ENCODE peak calls at places on chromosomes 4 and X, in five cellular contexts. V, H, Q, E and A are unnamed samples. For H3K9me3, the result is how much of the 10 kb centered on the place peaks cover.

GRCh38 chr4:74501579-74501978 is 56.6 kb downstream of the AREG start:
- DNase-seq in V (no peak), H (no peak), Q (no peak), E (peak), A (no peak)

GRCh38 chrX:41863343-41864203 is 59.8 kb downstream of the CASK start:
- DNase-seq in V (no peak), H (no peak), Q (peak), E (no peak), A (no peak)

GRCh38 chrX:53435997-53436396 is 1.8 kb upstream of the HSD17B10 start:
- DNase-seq in V (no peak), H (peak), Q (peak), E (peak), A (peak)

GRCh38 chr4:66927937-66928336 is 617.4 kb downstream of the CENPC start:
- DNase-seq in V (no peak), H (no peak), Q (no peak), E (peak), A (no peak)

GRCh38 chr4:80202190-80202711 is 4.9 kb downstream of the PRDM8 start:
- DNase-seq in V (no peak), H (peak), Q (no peak), E (peak), A (peak)

GRCh38 chr4:30755306-30755705 is 35.1 kb downstream of the PCDH7 start:
- DNase-seq in V (no peak), H (no peak), Q (no peak), E (no peak), A (no peak)

GRCh38 chr4:60721680-60722079 is 478.4 kb upstream of the ADGRL3 start:
- DNase-seq in V (no peak), H (no peak), Q (no peak), E (no peak), A (no peak)

GRCh38 chr4:152494020-152494419 is 41.9 kb downstream of the FBXW7 start:
- DNase-seq in V (no peak), H (no peak), Q (no peak), E (no peak), A (no peak)

GRCh38 chrX:53684415-53685192 is 1.9 kb downstream of the HUWE1 start:
- DNase-seq in V (no peak), H (no peak), Q (peak), E (no peak), A (no peak)

GRCh38 chrX:149987613-149988012 is 49.3 kb upstream of the EOLA2 start:
- DNase-seq in V (no peak), H (no peak), Q (peak), E (no peak), A (no peak)

GRCh38 chr4:103002551-103002950 is 17.0 kb downstream of the SLC9B1 start:
- DNase-seq in V (no peak), H (no peak), Q (no peak), E (peak), A (no peak)

GRCh38 chr4:83075696-83076095 is 38.8 kb downstream of the PLAC8 start:
- DNase-seq in V (no peak), H (no peak), Q (no peak), E (peak), A (no peak)

GRCh38 chr4:169210516-169211108 is 60.1 kb downstream of the SH3RF1 start:
- DNase-seq in V (no peak), H (no peak), Q (no peak), E (no peak), A (no peak)

GRCh38 chr4:105473340-105474109 is at the start of gene PPA2:
- DNase-seq in V (peak), H (peak), Q (peak), E (peak), A (peak)

GRCh38 chrX:8647176-8647575 is 84.8 kb downstream of the ANOS1 start:
- DNase-seq in V (no peak), H (no peak), Q (no peak), E (peak), A (no peak)

GRCh38 chr4:144615182-144615581 is 30.8 kb upstream of the HHIP start:
- DNase-seq in V (no peak), H (no peak), Q (no peak), E (peak), A (no peak)

GRCh38 chrX:8724176-8724757 is 7.7 kb downstream of the ANOS1 start:
- DNase-seq in V (no peak), H (no peak), Q (peak), E (no peak), A (no peak)

GRCh38 chr4:42574873-42575272 is 82.0 kb downstream of the ATP8A1 start:
- DNase-seq in V (no peak), H (no peak), Q (no peak), E (no peak), A (no peak)

GRCh38 chr4:139975830-139976272 is 178.1 kb downstream of the MAML3 start:
- DNase-seq in V (no peak), H (no peak), Q (no peak), E (no peak), A (no peak)

GRCh38 chrX:3584415-3584996 is 128.9 kb downstream of the PRKX start:
- DNase-seq in V (no peak), H (no peak), Q (no peak), E (no peak), A (no peak)

GRCh38 chrX:150605603-150606002 is 37.2 kb downstream of the MTM1 start:
- DNase-seq in V (no peak), H (no peak), Q (no peak), E (no peak), A (no peak)

GRCh38 chr4:140100771-140101170 is 53.2 kb downstream of the MAML3 start:
- DNase-seq in V (no peak), H (no peak), Q (no peak), E (peak), A (no peak)

GRCh38 chrX:18119856-18120255 is 100.8 kb downstream of the BEND2 start:
- DNase-seq in V (no peak), H (no peak), Q (no peak), E (no peak), A (no peak)

GRCh38 chr4:80070880-80071620 is 2.0 kb downstream of the ANTXR2 start:
- DNase-seq in V (no peak), H (no peak), Q (no peak), E (peak), A (no peak)

GRCh38 chrX:110282922-110283321 is 35.0 kb downstream of the AMMECR1 start:
- DNase-seq in V (no peak), H (no peak), Q (no peak), E (no peak), A (no peak)
- H3K9me3 ChIP-seq in V (under half), H (under half), Q (under half), E (under half), A (under half)

GRCh38 chr4:24915121-24915922 is 2.5 kb upstream of the CCDC149 start:
- DNase-seq in V (no peak), H (no peak), Q (no peak), E (no peak), A (no peak)

GRCh38 chr4:24914460-24914859 is 1.6 kb upstream of the CCDC149 start:
- DNase-seq in V (no peak), H (no peak), Q (no peak), E (no peak), A (no peak)

GRCh38 chr4:24913099-24913445 is 230 bp upstream of the CCDC149 start:
- DNase-seq in V (no peak), H (no peak), Q (no peak), E (no peak), A (no peak)

GRCh38 chr4:24912252-24913098 is at the start of gene CCDC149:
- DNase-seq in V (no peak), H (no peak), Q (no peak), E (peak), A (peak)

GRCh38 chr4:24910504-24910903 is 2.3 kb downstream of the CCDC149 start:
- DNase-seq in V (no peak), H (no peak), Q (no peak), E (peak), A (no peak)
- H3K9me3 ChIP-seq in V (under half), H (under half), Q (under half), E (under half), A (under half)

DNA sequence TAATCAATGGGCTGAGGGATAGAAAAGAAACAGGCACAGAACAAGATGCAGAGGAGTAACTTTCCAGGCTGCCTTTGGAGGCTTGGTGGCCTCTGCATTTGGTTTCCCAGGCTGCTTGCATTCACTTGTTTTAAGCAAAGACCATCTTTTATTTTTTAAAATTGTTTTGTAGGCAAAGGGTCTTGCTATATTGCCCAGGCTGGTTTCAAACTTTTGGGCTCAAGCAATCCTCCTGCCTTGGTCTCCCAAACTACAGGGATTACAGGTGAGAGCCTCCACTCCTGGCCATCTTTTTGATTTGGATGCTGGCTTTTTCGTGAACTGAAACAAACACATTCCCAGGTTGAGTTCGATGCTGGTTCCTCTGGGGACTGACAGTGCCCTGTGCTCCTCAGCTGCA is 74.1 kb downstream of the SLC9A6 start:
- DNase-seq in V (no peak), H (peak), Q (no peak), E (no peak), A (no peak)
- H3K9me3 ChIP-seq in V (under half), H (under half), Q (under half), E (under half), A (under half)

DNA sequence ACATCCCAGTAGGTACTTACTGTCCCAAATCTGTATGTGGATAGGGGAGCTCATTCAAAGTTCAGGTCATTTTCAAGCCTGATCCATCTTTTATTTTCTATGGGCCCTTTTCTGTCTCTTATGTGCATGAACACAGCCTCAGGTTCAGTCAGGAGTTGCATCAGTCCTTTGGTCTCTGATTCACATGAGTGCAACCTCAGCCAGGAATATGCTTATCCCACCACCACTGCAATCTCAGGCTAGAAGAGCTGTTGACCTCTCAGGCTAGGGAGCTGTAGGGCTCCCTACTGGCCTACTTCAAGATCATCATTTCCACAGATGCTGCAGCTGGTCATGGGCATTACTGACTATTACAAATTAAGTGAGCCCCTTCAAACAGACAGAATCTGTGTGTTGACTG is 27.2 kb downstream of the AASDH start:
- DNase-seq in V (no peak), H (no peak), Q (no peak), E (no peak), A (no peak)
- H3K9me3 ChIP-seq in V (under half), H (under half), Q (under half), E (under half), A (under half)

DNA sequence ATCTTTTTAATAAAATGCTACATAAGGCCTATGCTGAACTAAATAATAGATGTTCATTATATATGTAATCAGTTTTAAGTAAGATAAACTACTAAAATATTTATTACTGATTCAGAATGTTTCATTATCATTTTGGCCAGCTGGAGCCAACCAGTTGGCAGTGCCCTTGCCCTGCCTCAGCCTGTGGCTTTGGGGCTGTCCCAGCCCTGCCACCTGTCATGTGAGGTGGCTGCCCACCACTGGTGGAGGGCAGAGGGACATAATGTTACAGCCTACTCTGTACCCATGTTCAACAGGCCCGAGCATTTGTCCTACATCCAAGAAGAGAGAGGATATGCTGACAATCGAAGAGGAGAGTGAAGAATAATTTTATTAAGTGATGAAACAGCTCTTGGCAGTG is 422.2 kb downstream of the SPIN4 start:
- DNase-seq in V (no peak), H (no peak), Q (no peak), E (no peak), A (no peak)
- H3K9me3 ChIP-seq in V (under half), H (under half), Q (under half), E (under half), A (under half)

GRCh38 chrX:76657499-76657898 is 230.0 kb downstream of the MAGEE1 start:
- DNase-seq in V (no peak), H (no peak), Q (no peak), E (no peak), A (no peak)
- H3K9me3 ChIP-seq in V (under half), H (under half), Q (under half), E (under half), A (under half)

GRCh38 chr4:21139327-21139726 is 439.1 kb downstream of the PACRGL start:
- DNase-seq in V (no peak), H (no peak), Q (no peak), E (no peak), A (no peak)

GRCh38 chr4:21130606-21131005 is 430.3 kb downstream of the PACRGL start:
- DNase-seq in V (no peak), H (no peak), Q (no peak), E (no peak), A (no peak)

GRCh38 chr4:21134994-21135393 is 434.7 kb downstream of the PACRGL start:
- DNase-seq in V (no peak), H (no peak), Q (peak), E (peak), A (no peak)

DNA sequence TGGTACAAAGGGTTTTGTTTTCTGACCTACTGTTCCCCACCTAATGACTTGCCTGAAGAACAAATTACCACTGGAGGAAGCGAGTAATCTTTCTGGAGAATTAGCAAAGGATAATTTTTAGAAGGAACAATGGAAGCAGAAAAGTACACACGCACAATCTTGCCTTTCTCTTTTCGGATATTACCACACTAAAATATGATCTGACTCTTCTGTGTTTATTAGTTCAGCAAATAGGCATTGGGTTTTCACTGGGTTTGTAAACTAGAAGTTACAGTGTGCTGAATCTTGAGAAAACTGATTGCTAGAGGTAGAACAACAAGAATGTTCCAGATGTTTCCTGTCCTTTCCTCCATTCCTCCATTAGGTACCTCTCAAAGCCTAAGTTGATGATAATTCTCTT is 436.0 kb downstream of the PACRGL start:
- DNase-seq in V (no peak), H (no peak), Q (no peak), E (no peak), A (no peak)
- H3K9me3 ChIP-seq in V (under half), H (under half), Q (under half), E (under half), A (under half)

GRCh38 chrX:47448165-47448806 is 34.7 kb downstream of the ZNF41 start:
- DNase-seq in V (no peak), H (no peak), Q (no peak), E (no peak), A (no peak)

GRCh38 chrX:47452112-47452511 is 30.9 kb downstream of the ZNF41 start:
- DNase-seq in V (no peak), H (no peak), Q (no peak), E (no peak), A (no peak)

GRCh38 chrX:47446971-47447370 is 36.1 kb downstream of the ZNF41 start:
- DNase-seq in V (no peak), H (no peak), Q (no peak), E (no peak), A (no peak)

GRCh38 chrX:47446431-47446830 is 36.6 kb downstream of the ZNF41 start:
- DNase-seq in V (no peak), H (no peak), Q (no peak), E (no peak), A (no peak)

DNA sequence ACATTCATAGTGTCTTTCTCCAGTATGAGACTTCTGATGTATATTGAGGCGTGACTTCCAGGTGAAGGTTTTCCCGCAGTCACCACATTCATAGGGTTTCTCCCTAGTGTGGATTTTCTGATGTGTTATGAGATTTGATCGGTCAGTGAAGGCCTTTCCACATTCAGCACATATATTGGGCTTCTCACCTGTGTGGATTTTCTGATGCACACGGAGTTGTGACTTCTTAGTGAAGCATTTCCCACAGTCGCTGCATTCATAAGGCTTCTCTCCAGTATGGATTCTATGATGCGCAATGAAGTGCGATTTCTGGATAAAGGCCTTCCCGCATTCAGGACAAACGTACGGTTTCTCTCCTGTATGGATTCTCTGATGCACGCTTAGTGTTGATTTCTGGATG is 35.4 kb downstream of the ZNF41 start:
- DNase-seq in V (no peak), H (no peak), Q (no peak), E (no peak), A (no peak)
- H3K9me3 ChIP-seq in V (under half), H (under half), Q (under half), E (under half), A (under half)

GRCh38 chr4:19205853-19206252 is 1045.9 kb upstream of the SLIT2 start:
- DNase-seq in V (no peak), H (no peak), Q (no peak), E (no peak), A (no peak)
- H3K9me3 ChIP-seq in V (under half), H (under half), Q (under half), E (under half), A (under half)